ENCODE peak calls at places on chromosomes 16 and 17, in four cellular contexts. One of them, this sample, is unnamed. For H3K36me3, the result is how much of the 10 kb centered on the place peaks cover.

GRCh38 chr16:26599786-26600107 is 467.0 kb upstream of the C16orf82 start:
- DNase-seq in ovary: no peak
- DNase-seq in tibial nerve: no peak
- DNase-seq in CD4-positive, alpha-beta memory T cell: no peak
- DNase-seq in this sample: no peak

GRCh38 chr17:50059256-50059655 is 3.3 kb downstream of the ITGA3 start:
- DNase-seq in ovary: no peak
- DNase-seq in tibial nerve: no peak
- DNase-seq in CD4-positive, alpha-beta memory T cell: no peak
- DNase-seq in this sample: no peak

GRCh38 chr17:752620-753219 is 656 bp upstream of the GEMIN4 start:
- DNase-seq in ovary: peak
- DNase-seq in tibial nerve: peak
- DNase-seq in CD4-positive, alpha-beta memory T cell: no peak
- DNase-seq in this sample: peak

GRCh38 chr16:51651061-51651466 is 500.0 kb upstream of the SALL1 start:
- DNase-seq in ovary: no peak
- DNase-seq in tibial nerve: no peak
- DNase-seq in CD4-positive, alpha-beta memory T cell: no peak
- DNase-seq in this sample: no peak

GRCh38 chr17:75130632-75131277 is 787 bp downstream of the NT5C start:
- DNase-seq in ovary: peak
- DNase-seq in tibial nerve: no peak
- DNase-seq in CD4-positive, alpha-beta memory T cell: peak
- DNase-seq in this sample: no peak

GRCh38 chr16:88759245-88759975 is 25.6 kb downstream of the PIEZO1 start:
- DNase-seq in ovary: peak
- DNase-seq in tibial nerve: peak
- DNase-seq in CD4-positive, alpha-beta memory T cell: peak
- DNase-seq in this sample: peak

GRCh38 chr16:29012913-29013641 is 28.2 kb downstream of the LAT start:
- DNase-seq in ovary: no peak
- DNase-seq in tibial nerve: no peak
- DNase-seq in CD4-positive, alpha-beta memory T cell: peak
- DNase-seq in this sample: peak

GRCh38 chr16:590165-590874 is 454 bp downstream of the RAB40C start:
- DNase-seq in ovary: peak
- DNase-seq in tibial nerve: peak
- DNase-seq in CD4-positive, alpha-beta memory T cell: no peak
- DNase-seq in this sample: no peak

GRCh38 chr16:27486760-27487159 is 63.0 kb downstream of the GTF3C1 start:
- DNase-seq in ovary: no peak
- DNase-seq in tibial nerve: no peak
- DNase-seq in CD4-positive, alpha-beta memory T cell: no peak
- DNase-seq in this sample: no peak

GRCh38 chr17:65537845-65538678 is 23.4 kb downstream of the AXIN2 start:
- DNase-seq in ovary: no peak
- DNase-seq in tibial nerve: no peak
- DNase-seq in CD4-positive, alpha-beta memory T cell: peak
- DNase-seq in this sample: no peak

GRCh38 chr16:50403491-50403890 is 34.7 kb upstream of the BRD7 start:
- DNase-seq in ovary: no peak
- DNase-seq in tibial nerve: no peak
- DNase-seq in CD4-positive, alpha-beta memory T cell: no peak
- DNase-seq in this sample: no peak

GRCh38 chr17:50149425-50150353 is 788 bp downstream of the PPP1R9B start:
- DNase-seq in ovary: no peak
- DNase-seq in tibial nerve: no peak
- DNase-seq in CD4-positive, alpha-beta memory T cell: peak
- DNase-seq in this sample: peak

GRCh38 chr17:58357312-58358297 is 5.6 kb upstream of the SUPT4H1 start:
- DNase-seq in ovary: no peak
- DNase-seq in tibial nerve: no peak
- DNase-seq in CD4-positive, alpha-beta memory T cell: no peak
- DNase-seq in this sample: no peak

GRCh38 chr17:67475161-67475887 is 98.2 kb downstream of the PITPNC1 start:
- DNase-seq in ovary: peak
- DNase-seq in tibial nerve: peak
- DNase-seq in CD4-positive, alpha-beta memory T cell: peak
- DNase-seq in this sample: peak

GRCh38 chr16:86653289-86654006 is 75.1 kb downstream of the FOXL1 start:
- DNase-seq in ovary: no peak
- DNase-seq in tibial nerve: no peak
- DNase-seq in CD4-positive, alpha-beta memory T cell: no peak
- DNase-seq in this sample: no peak

DNA sequence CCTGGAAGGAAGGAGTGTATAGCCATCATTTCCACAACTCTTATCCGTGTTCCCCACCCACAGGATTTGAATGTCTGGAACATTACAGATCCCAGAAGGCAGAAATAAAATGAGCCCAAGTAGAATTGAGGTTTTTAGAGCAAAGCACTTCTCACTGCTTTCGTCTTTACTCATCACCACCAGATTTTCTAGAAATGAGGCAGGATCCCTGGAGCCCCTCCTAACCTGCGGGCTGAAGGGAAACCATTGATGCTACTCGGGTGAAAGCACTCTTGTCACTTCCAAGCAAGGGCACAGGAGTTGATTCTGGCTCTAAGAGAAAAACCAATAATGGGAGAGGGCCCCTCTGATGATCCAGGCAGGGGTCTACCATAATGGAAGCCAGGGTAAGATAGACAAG is 2.8 kb upstream of the ALDOC start:
- DNase-seq in ovary: no peak
- DNase-seq in tibial nerve: no peak
- DNase-seq in CD4-positive, alpha-beta memory T cell: no peak
- DNase-seq in this sample: no peak
- H3K36me3 ChIP-seq in ovary: under half
- H3K36me3 ChIP-seq in tibial nerve: under half
- H3K36me3 ChIP-seq in CD4-positive, alpha-beta memory T cell: under half
- H3K36me3 ChIP-seq in this sample: under half

GRCh38 chr17:42111901-42112551 is 488 bp downstream of the DHX58 start:
- DNase-seq in ovary: no peak
- DNase-seq in tibial nerve: no peak
- DNase-seq in CD4-positive, alpha-beta memory T cell: no peak
- DNase-seq in this sample: no peak
- H3K36me3 ChIP-seq in ovary: under half
- H3K36me3 ChIP-seq in tibial nerve: half or more
- H3K36me3 ChIP-seq in CD4-positive, alpha-beta memory T cell: under half
- H3K36me3 ChIP-seq in this sample: under half

DNA sequence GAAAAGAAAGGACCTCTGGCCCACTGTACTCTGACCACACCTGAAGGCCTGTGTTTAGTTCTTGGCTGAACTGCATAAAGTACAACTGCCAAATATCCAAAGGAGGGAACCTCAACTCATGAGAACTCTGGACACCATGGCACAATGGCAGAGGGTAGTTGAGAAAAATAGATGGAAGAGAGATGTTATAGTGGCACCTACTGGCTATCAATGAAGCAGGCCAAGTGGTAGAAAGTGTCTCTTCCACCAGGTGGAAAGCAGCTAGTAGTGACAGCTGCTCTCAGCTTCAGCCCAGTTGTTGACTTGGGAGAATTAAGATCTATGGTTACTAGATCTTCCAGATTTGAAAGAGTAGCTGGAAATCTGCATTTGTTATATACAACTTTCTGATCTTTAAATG is 3.2 kb downstream of the MED31 start:
- DNase-seq in ovary: no peak
- DNase-seq in tibial nerve: no peak
- DNase-seq in CD4-positive, alpha-beta memory T cell: no peak
- DNase-seq in this sample: peak
- H3K36me3 ChIP-seq in ovary: under half
- H3K36me3 ChIP-seq in tibial nerve: half or more
- H3K36me3 ChIP-seq in CD4-positive, alpha-beta memory T cell: under half
- H3K36me3 ChIP-seq in this sample: under half

GRCh38 chr17:40415390-40415789 is 2.3 kb downstream of the TOP2A start:
- DNase-seq in ovary: no peak
- DNase-seq in tibial nerve: no peak
- DNase-seq in CD4-positive, alpha-beta memory T cell: peak
- DNase-seq in this sample: peak
- H3K36me3 ChIP-seq in ovary: under half
- H3K36me3 ChIP-seq in tibial nerve: under half
- H3K36me3 ChIP-seq in CD4-positive, alpha-beta memory T cell: under half
- H3K36me3 ChIP-seq in this sample: under half

DNA sequence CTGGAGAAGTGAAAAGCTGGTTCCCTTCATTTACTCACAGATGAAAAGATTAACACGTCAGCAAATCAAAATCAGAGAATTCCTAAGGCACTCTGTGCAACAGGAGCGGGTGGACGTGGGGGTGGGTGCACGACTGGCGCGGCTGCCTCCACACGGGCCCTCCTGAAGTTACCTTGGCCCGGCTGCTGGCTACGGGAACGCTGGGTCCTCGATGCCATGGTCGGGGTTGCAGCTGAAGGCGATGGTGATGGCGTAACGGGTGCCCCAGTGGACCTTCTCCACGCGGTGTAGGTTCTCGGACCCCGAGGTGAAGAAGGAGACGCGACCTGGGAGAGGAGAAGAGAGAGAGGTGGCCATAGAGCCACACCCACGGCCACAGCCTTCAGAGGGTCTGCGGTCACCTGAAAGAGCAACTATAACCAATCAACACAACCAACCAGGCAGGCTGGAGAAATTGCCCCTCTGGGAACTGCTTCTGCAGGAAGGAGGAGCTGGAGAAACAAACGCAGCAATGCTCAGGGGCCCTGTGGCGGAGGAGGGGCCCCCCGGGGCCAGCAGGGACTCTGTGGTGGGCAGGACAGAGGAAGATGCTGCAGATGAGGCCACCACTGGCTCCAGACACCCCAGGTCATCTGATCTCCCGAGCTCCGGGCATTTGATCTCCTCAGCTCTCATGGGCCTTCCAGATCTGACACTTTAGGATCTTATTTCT is 20.8 kb downstream of the UTS2R start:
- DNase-seq in ovary: no peak
- DNase-seq in tibial nerve: no peak
- DNase-seq in CD4-positive, alpha-beta memory T cell: no peak
- DNase-seq in this sample: no peak
- H3K36me3 ChIP-seq in ovary: under half
- H3K36me3 ChIP-seq in tibial nerve: half or more
- H3K36me3 ChIP-seq in CD4-positive, alpha-beta memory T cell: under half
- H3K36me3 ChIP-seq in this sample: under half